ENCODE peak calls at places on chromosome 12, in six cellular contexts. A is tibial nerve, M is AG04450, Q is uterus, Y is astrocyte of the spinal cord, B is A549. G is an unnamed sample.

GRCh38 chr12:121789233-121789781 is 4.2 kb downstream of the RHOF start:
- DNase-seq in M (no peak), Y (no peak), Q (no peak), B (no peak), A (no peak), G (no peak)

GRCh38 chr12:5428332-5429221 is 3.3 kb upstream of the NTF3 start:
- DNase-seq in Q (no peak), A (no peak), M (no peak), Y (no peak), B (no peak), G (peak)

GRCh38 chr12:108701779-108702435 is 29.4 kb downstream of the CORO1C start:
- DNase-seq in Q (no peak), M (no peak), Y (peak), B (no peak), A (no peak), G (peak)

GRCh38 chr12:27142102-27142721 is 59.8 kb upstream of the C12orf71 start:
- DNase-seq in Q (peak), B (peak), M (peak), A (peak), Y (peak), G (peak)

GRCh38 chr12:116609236-116609635 is 50.1 kb downstream of the MAP1LC3B2 start:
- DNase-seq in A (no peak), Y (no peak), M (no peak), Q (no peak), B (no peak), G (peak)

GRCh38 chr12:27014085-27014858 is at the start of gene TM7SF3:
- DNase-seq in Q (peak), A (peak), Y (peak), B (peak), M (peak), G (peak)

GRCh38 chr12:124395284-124395752 is 100.4 kb downstream of the RFLNA start:
- DNase-seq in Q (peak), M (no peak), B (peak), Y (no peak), A (no peak), G (peak)

GRCh38 chr12:29103539-29103974 is 45.5 kb upstream of the FAR2 start:
- DNase-seq in A (no peak), Q (no peak), M (no peak), B (no peak), Y (no peak), G (no peak)

GRCh38 chr12:109728921-109729836 is 15.6 kb downstream of the FAM222A start:
- DNase-seq in M (no peak), B (no peak), Y (no peak), A (peak), Q (no peak), G (no peak)

GRCh38 chr12:129681830-129682229 is 222.0 kb downstream of the TMEM132D start:
- DNase-seq in A (no peak), B (no peak), Y (no peak), Q (no peak), M (no peak), G (no peak)
- TF ChIP-seq CTCF in A (no peak), B (no peak), Y (no peak), Q (no peak), M (no peak), G (no peak)

GRCh38 chr12:52258335-52258901 is 16.0 kb upstream of the KRT86 start:
- DNase-seq in B (no peak), Q (no peak), M (no peak), Y (peak), A (no peak), G (peak)

GRCh38 chr12:52259850-52260249 is 14.6 kb upstream of the KRT86 start:
- DNase-seq in A (no peak), B (no peak), Q (no peak), M (no peak), Y (no peak), G (no peak)

GRCh38 chr12:52262286-52262685 is 12.2 kb upstream of the KRT86 start:
- DNase-seq in M (no peak), Y (no peak), B (no peak), A (no peak), Q (no peak), G (no peak)

GRCh38 chr12:52260351-52261210 is 13.9 kb upstream of the KRT86 start:
- DNase-seq in Y (peak), B (no peak), Q (no peak), A (no peak), M (peak), G (no peak)

DNA sequence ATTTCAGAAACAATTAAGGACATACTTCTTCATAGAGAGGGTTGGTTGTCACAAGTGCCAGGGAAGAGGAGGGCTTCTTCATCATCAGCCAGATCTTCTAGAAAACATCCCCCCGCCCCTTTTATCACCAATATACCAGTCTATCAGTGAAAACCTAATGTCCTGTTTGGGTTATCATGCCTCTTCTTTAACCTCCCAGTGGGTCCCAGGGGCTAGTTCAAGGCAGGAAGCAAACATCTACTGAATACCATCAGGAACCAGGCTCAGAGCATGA is 13.3 kb upstream of the KRT86 start:
- DNase-seq in Q (no peak), A (no peak), Y (no peak), B (no peak), M (no peak), G (no peak)
- H3K4me3 ChIP-seq in Q (no peak), A (no peak), Y (no peak), B (no peak), M (no peak), G (no peak)

DNA sequence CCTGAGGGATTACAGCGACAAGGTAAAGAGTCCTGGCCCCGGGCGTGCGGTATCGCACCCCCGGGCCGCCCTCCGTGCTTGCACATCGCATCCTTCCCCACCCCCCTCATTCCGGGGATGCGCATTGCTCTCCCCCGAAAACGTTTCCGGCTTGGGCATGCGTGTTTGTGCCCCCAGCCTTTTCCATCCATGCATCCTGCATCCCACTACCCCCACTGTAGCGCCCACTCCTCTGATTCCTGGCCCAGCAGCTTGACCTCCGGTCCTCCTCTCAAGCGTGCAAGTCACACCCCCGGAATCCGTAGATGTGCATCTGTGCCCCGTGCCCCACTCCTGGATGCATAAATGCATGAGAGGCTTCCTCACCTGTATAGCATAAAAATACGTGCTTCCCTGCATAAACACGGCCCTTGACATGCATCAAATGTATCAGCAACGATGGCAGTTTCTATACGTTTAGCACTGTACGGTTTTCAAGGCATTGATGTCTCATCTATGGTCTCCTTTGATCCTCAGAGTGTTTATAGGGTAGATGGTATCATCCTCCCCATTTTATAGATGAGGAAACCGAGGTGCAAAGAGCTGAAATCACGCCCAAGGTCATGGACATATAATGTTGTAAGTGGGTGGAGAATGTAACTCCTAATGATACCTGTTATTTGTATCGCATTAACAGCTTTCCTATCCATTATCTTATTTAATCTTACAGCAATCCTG is 484 bp downstream of the RIC8B start:
- DNase-seq in B (no peak), M (no peak), A (no peak), Y (no peak), Q (no peak), G (no peak)
- TF ChIP-seq CTCF in B (no peak), M (no peak), A (no peak), Y (no peak), Q (no peak), G (no peak)

DNA sequence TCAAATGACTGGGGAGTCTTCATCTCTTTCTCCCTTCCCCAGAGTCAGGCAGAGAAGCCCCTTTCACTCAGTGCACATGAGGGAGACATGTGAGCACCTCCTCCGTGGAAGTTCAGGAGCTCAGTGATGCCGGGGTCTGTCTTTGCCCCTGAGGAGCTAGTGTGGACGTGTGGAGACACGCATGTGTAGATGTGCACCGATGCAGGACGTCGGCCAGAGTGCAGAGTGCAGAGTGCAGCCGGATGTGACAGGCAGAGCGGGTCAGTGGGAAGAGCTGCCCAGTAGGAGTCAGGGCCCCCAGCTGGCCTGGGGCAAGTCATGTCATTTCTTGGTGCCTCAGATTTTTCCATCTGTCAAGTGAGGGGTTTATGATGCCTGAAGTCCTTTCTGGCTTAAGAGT is 20.7 kb downstream of the TSPAN9 start:
- DNase-seq in M (no peak), Q (no peak), B (no peak), A (no peak), Y (no peak), G (no peak)
- H3K4me3 ChIP-seq in M (peak), Q (no peak), B (no peak), A (no peak), Y (no peak), G (peak)

DNA sequence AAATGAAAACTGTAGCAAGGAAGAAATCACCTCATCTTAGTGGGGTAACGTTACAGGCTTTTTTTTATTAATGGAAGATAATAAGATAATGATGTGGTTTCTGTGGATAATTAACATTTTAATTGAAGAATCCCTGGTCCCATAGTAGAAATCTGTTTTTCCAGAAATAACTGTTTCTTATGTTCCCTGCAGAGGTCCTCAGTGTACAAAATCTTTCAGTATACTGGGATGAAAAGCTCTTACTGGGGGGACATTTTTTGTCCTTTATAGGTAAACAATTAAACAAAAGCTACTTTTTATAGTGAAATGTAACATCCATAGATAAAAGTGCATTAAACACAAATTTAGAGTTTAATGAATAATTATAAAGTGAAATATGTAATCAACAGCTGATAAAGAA is 312.2 kb downstream of the ATXN7L3B start:
- DNase-seq in M (no peak), Y (no peak), Q (no peak), A (no peak), B (no peak), G (no peak)
- TF ChIP-seq CTCF in M (peak), Y (no peak), Q (no peak), A (no peak), B (peak), G (no peak)

DNA sequence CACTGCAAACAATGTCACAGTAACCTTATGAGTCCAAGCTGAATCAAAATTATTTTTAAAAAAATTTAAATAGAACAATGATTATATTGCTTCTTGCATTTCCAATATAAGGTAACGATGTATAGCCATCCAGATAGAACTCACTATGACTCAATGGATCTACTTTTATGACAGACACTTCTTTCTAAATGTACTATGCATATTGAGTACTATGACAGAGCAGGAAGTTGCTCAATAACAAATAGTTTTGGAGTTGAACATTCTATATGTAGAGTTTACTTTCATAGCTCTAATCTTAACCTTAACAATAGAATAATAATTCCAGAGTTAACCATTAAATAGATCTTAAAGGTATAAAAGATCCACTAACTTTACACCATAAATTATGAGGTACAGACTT is 46.7 kb upstream of the ALG10B start:
- DNase-seq in A (no peak), Y (no peak), B (no peak), Q (no peak), M (no peak), G (no peak)
- H3K4me3 ChIP-seq in A (no peak), Y (no peak), B (no peak), Q (no peak), M (no peak), G (no peak)

GRCh38 chr12:92987846-92988621 is 58.9 kb upstream of the EEA1 start:
- DNase-seq in Q (no peak), B (no peak), M (no peak), A (no peak), Y (no peak), G (no peak)

GRCh38 chr12:92988622-92989130 is 59.6 kb upstream of the EEA1 start:
- DNase-seq in A (no peak), Y (no peak), B (no peak), M (no peak), Q (no peak), G (no peak)

GRCh38 chr12:92991134-92991533 is 62.0 kb upstream of the EEA1 start:
- DNase-seq in Q (no peak), B (no peak), M (no peak), A (no peak), Y (no peak), G (no peak)

GRCh38 chr12:92989715-92990484 is 60.8 kb upstream of the EEA1 start:
- DNase-seq in M (no peak), B (no peak), Q (no peak), Y (no peak), A (no peak), G (no peak)

GRCh38 chr12:92987362-92987761 is 58.3 kb upstream of the EEA1 start:
- DNase-seq in Y (peak), B (peak), M (peak), Q (peak), A (no peak), G (peak)
- TF ChIP-seq CTCF in Y (peak), B (peak), M (peak), Q (peak), A (peak), G (peak)